ENCODE peak calls at places on chromosomes 12 and 14, in nine cellular contexts. L is esophagus squamous epithelium, J is tibial artery, V is lower leg skin, P is DND-41, Z is SK-N-SH, M is fibroblast of lung, I is IMR-90, E is upper lobe of left lung. R is an unnamed sample.
A peak's percentile ranks its signal among the peaks of the same experiment; 100 is the strongest.

GRCh38 chr12:126974779-126975178 is 1292.2 kb upstream of the TMEM132C start:
- DNase-seq in L (no peak), J (no peak), V (no peak), P (peak; percentile 17), Z (no peak), M (no peak), I (no peak), E (no peak), R (no peak)

GRCh38 chr14:72540836-72541235 is 353.1 kb downstream of the DPF3 start:
- DNase-seq in L (no peak), J (no peak), V (no peak), P (no peak), Z (no peak), M (no peak), I (no peak), E (no peak), R (no peak)

GRCh38 chr12:42716521-42716920 is 127.0 kb upstream of the PRICKLE1 start:
- DNase-seq in L (no peak), J (no peak), V (no peak), P (no peak), Z (no peak), M (peak; percentile 37), I (peak; percentile 43), E (no peak), R (peak; percentile 67)

GRCh38 chr14:104892517-104893434 is 27.7 kb downstream of the CEP170B start:
- DNase-seq in L (no peak), J (peak; percentile 63), V (no peak), P (no peak), Z (peak; percentile 17), M (no peak), I (no peak), E (peak; percentile 69), R (no peak)

GRCh38 chr12:22874151-22874550 is 249.2 kb downstream of the ETNK1 start:
- DNase-seq in L (no peak), J (no peak), V (no peak), P (no peak), Z (no peak), M (no peak), I (no peak), E (no peak), R (no peak)

GRCh38 chr14:101199028-101199770 is 295.7 kb upstream of the RTL1 start:
- DNase-seq in L (no peak), J (no peak), V (no peak), P (no peak), Z (peak; percentile 7), M (no peak), I (no peak), E (no peak), R (no peak)

GRCh38 chr12:13465641-13466040 is 269.1 kb downstream of the EMP1 start:
- DNase-seq in L (no peak), J (no peak), V (no peak), P (no peak), Z (no peak), M (no peak), I (no peak), E (no peak), R (no peak)

GRCh38 chr14:74979029-74979428 is 23.6 kb upstream of the PGF start:
- DNase-seq in L (no peak), J (no peak), V (no peak), P (no peak), Z (peak; percentile 67), M (no peak), I (no peak), E (no peak), R (no peak)

GRCh38 chr14:90354551-90355298 is 23.0 kb upstream of the NRDE2 start:
- DNase-seq in L (no peak), J (no peak), V (no peak), P (no peak), Z (no peak), M (no peak), I (no peak), E (no peak), R (no peak)

GRCh38 chr14:24436355-24437019 is 6.1 kb downstream of the SDR39U1 start:
- DNase-seq in L (no peak), J (no peak), V (no peak), P (peak; percentile 53), Z (peak; percentile 83), M (peak; percentile 87), I (peak; percentile 85), E (no peak), R (no peak)

GRCh38 chr12:72089678-72090077 is 151.0 kb downstream of the TPH2 start:
- DNase-seq in L (no peak), J (no peak), V (no peak), P (no peak), Z (no peak), M (no peak), I (no peak), E (no peak), R (no peak)

GRCh38 chr14:97198813-97199212 is 401.6 kb downstream of the VRK1 start:
- DNase-seq in L (no peak), J (no peak), V (no peak), P (peak; percentile 20), Z (no peak), M (no peak), I (no peak), E (no peak), R (no peak)

GRCh38 chr12:123762715-123763052 is 583 bp downstream of the DNAH10 start:
- DNase-seq in L (no peak), J (no peak), V (no peak), P (no peak), Z (no peak), M (no peak), I (no peak), E (no peak), R (no peak)

GRCh38 chr12:123764109-123764508 is 2.0 kb downstream of the DNAH10 start:
- DNase-seq in L (no peak), J (no peak), V (no peak), P (no peak), Z (no peak), M (no peak), I (no peak), E (no peak), R (no peak)

GRCh38 chr12:123763093-123763492 is 992 bp downstream of the DNAH10 start:
- DNase-seq in L (no peak), J (no peak), V (no peak), P (no peak), Z (no peak), M (no peak), I (no peak), E (no peak), R (no peak)

GRCh38 chr12:123765504-123766035 is 3.5 kb downstream of the DNAH10 start:
- DNase-seq in L (no peak), J (no peak), V (no peak), P (no peak), Z (no peak), M (no peak), I (no peak), E (no peak), R (no peak)

DNA sequence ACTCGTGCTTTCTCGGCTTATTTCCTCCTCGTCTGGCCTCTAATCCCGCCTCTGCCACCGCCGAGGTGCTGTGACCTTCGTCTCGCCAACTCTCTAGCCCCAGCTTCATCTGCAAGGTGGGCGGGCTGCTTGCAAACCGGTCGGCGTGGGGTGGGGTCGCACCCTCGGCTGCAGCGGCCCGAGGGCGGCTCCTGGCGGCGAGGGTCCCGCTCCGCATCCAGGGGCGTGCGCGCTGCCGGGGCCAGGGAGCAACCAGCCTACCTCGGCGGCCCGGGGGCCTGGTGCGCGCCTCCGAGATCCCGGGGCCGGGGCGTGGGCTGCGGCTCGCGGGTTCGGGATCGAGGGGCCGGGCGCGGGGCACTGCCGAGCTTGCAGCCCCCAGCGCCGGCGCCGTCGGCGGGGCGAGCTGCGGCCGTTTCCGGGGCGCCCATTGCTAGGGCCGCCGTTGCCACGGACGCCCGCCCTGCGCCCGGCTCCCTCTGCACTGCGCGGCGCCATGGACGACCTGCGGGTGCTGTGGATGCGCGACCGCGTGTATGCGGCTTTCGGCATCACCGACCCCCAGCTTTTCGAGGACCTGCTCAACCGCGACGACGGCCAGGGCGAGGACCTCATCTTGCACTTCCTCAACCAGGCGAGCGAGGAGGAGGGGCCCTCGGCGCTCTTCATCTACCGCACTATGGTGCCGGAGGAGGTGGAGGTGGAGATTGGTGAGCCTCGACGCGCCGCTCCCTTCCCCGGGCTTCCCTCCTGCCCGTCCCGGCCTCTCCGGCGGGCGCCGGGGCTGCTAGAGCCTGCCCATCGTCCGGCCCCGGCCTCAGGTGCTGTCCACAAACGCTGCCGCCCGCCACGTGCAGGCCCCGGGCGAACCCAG is at the start of gene DNAH10:
- DNase-seq in L (no peak), J (no peak), V (no peak), P (no peak), Z (no peak), M (peak; percentile 26), I (no peak), E (peak; percentile 87), R (peak; percentile 10)
- TF ChIP-seq CTCF in L (no peak), J (no peak), V (no peak), P (no peak), Z (no peak), M (peak; percentile 11), I (peak; percentile 18), E (no peak), R (peak; percentile 42)

GRCh38 chr12:16636435-16637055 is 30.6 kb upstream of the LMO3 start:
- DNase-seq in L (no peak), J (no peak), V (no peak), P (no peak), Z (no peak), M (no peak), I (no peak), E (no peak), R (no peak)
- H3K4me3 ChIP-seq in L (no peak overlapping the region), J (no peak overlapping the region), V (no peak overlapping the region), P (no peak overlapping the region), Z (no peak overlapping the region), M (no peak overlapping the region), I (no peak overlapping the region), E (no peak overlapping the region), R (no peak overlapping the region)

GRCh38 chr12:84397279-84397678 is 515.3 kb downstream of the SLC6A15 start:
- DNase-seq in L (no peak), J (no peak), V (no peak), P (no peak), Z (peak; percentile 6), M (peak; percentile 41), I (no peak), E (no peak), R (no peak)
- TF ChIP-seq CTCF in L (peak; percentile 46), J (no peak), V (no peak), P (no peak), Z (peak; percentile 75), M (no peak), I (peak; percentile 38), E (no peak), R (peak; percentile 15)

GRCh38 chr12:57051011-57051410 is 1.1 kb upstream of the MYO1A start:
- DNase-seq in L (no peak), J (no peak), V (no peak), P (no peak), Z (no peak), M (no peak), I (no peak), E (no peak), R (no peak)

GRCh38 chr12:57049047-57049446 is 882 bp downstream of the MYO1A start:
- DNase-seq in L (no peak), J (no peak), V (no peak), P (no peak), Z (no peak), M (no peak), I (no peak), E (no peak), R (no peak)

GRCh38 chr12:57048423-57048822 is 1.5 kb downstream of the MYO1A start:
- DNase-seq in L (no peak), J (no peak), V (no peak), P (peak; percentile 57), Z (no peak), M (no peak), I (no peak), E (no peak), R (no peak)

GRCh38 chr12:57047981-57048380 is 1.9 kb downstream of the MYO1A start:
- DNase-seq in L (no peak), J (no peak), V (no peak), P (no peak), Z (no peak), M (no peak), I (peak; percentile 43), E (no peak), R (no peak)

GRCh38 chr12:57049890-57050289 is at the start of gene MYO1A:
- DNase-seq in L (no peak), J (no peak), V (no peak), P (no peak), Z (no peak), M (no peak), I (peak; percentile 19), E (no peak), R (no peak)
- H3K4me3 ChIP-seq in L (no peak within 1 kb of the TSS), J (no peak within 1 kb of the TSS), V (no peak within 1 kb of the TSS), P (no peak within 1 kb of the TSS), Z (no peak within 1 kb of the TSS), M (no peak within 1 kb of the TSS), I (no peak within 1 kb of the TSS), E (no peak within 1 kb of the TSS), R (no peak within 1 kb of the TSS)